ENCODE peak calls at places on chromosomes 16 and 17, in seven cellular contexts. G is mesenchymal stem cell; F is CD4-positive, alpha-beta memory T cell; I is breast epithelium; S is fibroblast of lung; N is mammary epithelial cell; X is upper lobe of left lung. E is an unnamed sample.

GRCh38 chr16:52953215-52953614 is 99.5 kb downstream of the CHD9NB start:
- DNase-seq in G (no peak), F (no peak), I (no peak), S (no peak), N (no peak), X (no peak), E (no peak)

GRCh38 chr17:36937001-36937960 is at the start of gene LHX1:
- DNase-seq in G (no peak), F (no peak), I (no peak), S (no peak), N (no peak), X (no peak), E (peak; percentile 49)

GRCh38 chr17:76715462-76715830 is 4.7 kb upstream of the MXRA7 start:
- DNase-seq in G (no peak), F (no peak), I (no peak), S (no peak), N (no peak), X (no peak), E (no peak)

GRCh38 chr16:17369441-17369951 is 101.3 kb downstream of the XYLT1 start:
- DNase-seq in G (no peak), F (peak; percentile 89), I (peak; percentile 43), S (no peak), N (no peak), X (peak; percentile 81), E (no peak)

GRCh38 chr16:29714972-29715371 is 30.8 kb downstream of the C16orf54 start:
- DNase-seq in G (no peak), F (no peak), I (no peak), S (no peak), N (no peak), X (no peak), E (no peak)

GRCh38 chr17:50956750-50957523 is 90.8 kb upstream of the TOB1 start:
- DNase-seq in G (peak; percentile 73), F (peak; percentile 64), I (no peak), S (peak; percentile 48), N (peak; percentile 39), X (peak; percentile 73), E (peak; percentile 65)

GRCh38 chr17:64005734-64006167 is 7.6 kb downstream of the PRR29 start:
- DNase-seq in G (no peak), F (no peak), I (no peak), S (no peak), N (no peak), X (peak; percentile 72), E (peak; percentile 69)

GRCh38 chr17:78903101-78903779 is at the start of gene CEP295NL:
- DNase-seq in G (peak; percentile 55), F (no peak), I (no peak), S (peak; percentile 54), N (no peak), X (no peak), E (peak; percentile 81)

GRCh38 chr17:76689859-76690258 is 20.9 kb downstream of the MXRA7 start:
- DNase-seq in G (no peak), F (no peak), I (no peak), S (no peak), N (no peak), X (no peak), E (no peak)

GRCh38 chr16:50977064-50977621 is 173.9 kb downstream of the SALL1 start:
- DNase-seq in G (no peak), F (no peak), I (no peak), S (no peak), N (no peak), X (no peak), E (no peak)

GRCh38 chr17:41559548-41559947 is 12.3 kb downstream of the KRT9 start:
- DNase-seq in G (peak; percentile 39), F (no peak), I (no peak), S (peak; percentile 42), N (peak; percentile 69), X (no peak), E (no peak)

DNA sequence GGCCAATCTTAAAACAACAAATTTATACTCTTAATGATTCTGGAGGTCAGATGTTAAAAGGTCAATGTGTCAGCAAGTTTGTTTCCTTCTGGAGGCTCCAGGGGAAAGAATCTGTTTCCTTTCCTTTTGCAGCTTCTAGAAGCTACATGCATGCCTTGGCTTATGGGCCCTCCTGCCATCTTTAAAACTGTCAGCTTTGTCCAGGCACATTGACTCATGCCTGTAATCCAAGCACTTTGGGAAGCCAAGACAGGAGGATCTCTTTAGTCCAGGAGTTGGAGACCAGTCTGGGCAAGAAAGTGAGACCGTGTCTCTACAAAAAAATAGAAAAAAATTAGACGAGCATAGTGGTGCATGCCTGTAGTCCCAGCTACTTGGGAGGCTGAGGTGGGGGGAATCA is 58.4 kb downstream of the NOS2 start:
- DNase-seq in G (no peak), F (no peak), I (no peak), S (no peak), N (no peak), X (no peak), E (no peak)
- H3K9me3 ChIP-seq in G (no peaks in the 10 kb centered on the region), F (no peaks in the 10 kb centered on the region), I (no peaks in the 10 kb centered on the region), S (no peaks in the 10 kb centered on the region), N (no peaks in the 10 kb centered on the region), X (no peaks in the 10 kb centered on the region), E (no peaks in the 10 kb centered on the region)

GRCh38 chr17:22454070-22454999 is 762.0 kb downstream of the KCNJ18 start:
- DNase-seq in G (no peak), F (no peak), I (no peak), S (no peak), N (no peak), X (no peak), E (no peak)
- H3K9me3 ChIP-seq in G (no peaks in the 10 kb centered on the region), F (no peaks in the 10 kb centered on the region), I (peaks cover 14% of the 10 kb centered on the region), S (no peaks in the 10 kb centered on the region), N (peaks cover 14% of the 10 kb centered on the region), X (peaks cover 4% of the 10 kb centered on the region), E (no peaks in the 10 kb centered on the region)

DNA sequence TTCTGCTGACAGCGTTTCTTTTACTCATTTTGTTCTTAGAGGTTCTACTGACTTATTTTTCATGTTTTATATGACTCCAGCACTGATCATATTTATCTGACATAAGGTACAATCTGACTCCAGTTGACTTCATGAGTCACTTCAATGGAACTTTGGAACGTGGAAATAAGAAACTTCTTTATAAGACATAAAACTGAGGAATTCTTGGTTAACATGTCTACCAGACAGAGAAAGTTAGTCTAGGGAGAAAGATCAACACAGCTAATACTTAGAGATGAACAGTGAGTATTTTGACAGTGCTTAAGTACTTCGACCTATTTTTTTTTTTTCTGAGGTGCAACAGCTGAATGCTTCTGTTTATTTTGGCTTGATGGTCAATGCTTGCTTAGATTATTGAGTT is 679.5 kb downstream of the KCNJ2 start:
- DNase-seq in G (no peak), F (no peak), I (no peak), S (peak; percentile 85), N (no peak), X (no peak), E (no peak)
- H3K9me3 ChIP-seq in G (no peaks in the 10 kb centered on the region), F (no peaks in the 10 kb centered on the region), I (no peaks in the 10 kb centered on the region), S (no peaks in the 10 kb centered on the region), N (no peaks in the 10 kb centered on the region), X (no peaks in the 10 kb centered on the region), E (no peaks in the 10 kb centered on the region)

GRCh38 chr16:54121084-54121483 is 165.5 kb downstream of the IRX3 start:
- DNase-seq in G (no peak), F (no peak), I (no peak), S (no peak), N (no peak), X (no peak), E (no peak)
- H3K9me3 ChIP-seq in G (no peaks in the 10 kb centered on the region), F (no peaks in the 10 kb centered on the region), I (no peaks in the 10 kb centered on the region), S (no peaks in the 10 kb centered on the region), N (no peaks in the 10 kb centered on the region), X (no peaks in the 10 kb centered on the region), E (no peaks in the 10 kb centered on the region)

GRCh38 chr16:88284626-88285513 is 97.9 kb upstream of the ZNF469 start:
- DNase-seq in G (no peak), F (no peak), I (no peak), S (no peak), N (no peak), X (no peak), E (no peak)
- H3K9me3 ChIP-seq in G (peaks cover 20% of the 10 kb centered on the region), F (peaks cover 6% of the 10 kb centered on the region), I (peaks cover 23% of the 10 kb centered on the region), S (no peaks in the 10 kb centered on the region), N (peaks cover 17% of the 10 kb centered on the region), X (peaks cover 17% of the 10 kb centered on the region), E (peaks cover 4% of the 10 kb centered on the region)

GRCh38 chr16:79274197-79274596 is 326.3 kb downstream of the MAF start:
- DNase-seq in G (no peak), F (no peak), I (no peak), S (no peak), N (no peak), X (no peak), E (no peak)

GRCh38 chr16:79270011-79270410 is 330.5 kb downstream of the MAF start:
- DNase-seq in G (no peak), F (no peak), I (no peak), S (no peak), N (no peak), X (no peak), E (no peak)

GRCh38 chr16:79271583-79271982 is 329.0 kb downstream of the MAF start:
- DNase-seq in G (no peak), F (no peak), I (no peak), S (no peak), N (no peak), X (no peak), E (no peak)

GRCh38 chr16:79269211-79269863 is 331.2 kb downstream of the MAF start:
- DNase-seq in G (no peak), F (peak; percentile 74), I (no peak), S (no peak), N (no peak), X (no peak), E (no peak)

DNA sequence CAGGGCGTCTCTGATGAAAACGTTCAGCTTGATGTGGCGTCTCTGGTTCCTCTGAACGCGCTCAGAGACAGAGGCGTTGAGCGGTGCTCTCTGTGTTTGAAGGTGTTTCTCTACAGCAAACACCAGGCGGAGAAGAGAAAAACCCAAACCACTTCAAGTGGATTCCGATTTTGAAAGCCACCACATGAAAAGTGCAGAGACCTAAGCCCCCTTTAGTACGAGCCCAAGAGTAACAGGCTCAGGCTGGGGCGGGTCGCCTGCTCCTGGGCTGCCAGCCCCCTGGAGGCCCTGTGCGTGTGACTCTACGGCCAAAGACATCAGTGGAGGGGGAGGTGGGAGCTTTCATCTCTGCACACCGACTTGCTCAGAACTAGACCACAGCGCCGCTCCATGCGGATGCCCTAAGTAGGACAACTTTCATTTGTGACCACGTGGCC is 328.4 kb downstream of the MAF start:
- DNase-seq in G (no peak), F (peak; percentile 75), I (no peak), S (no peak), N (no peak), X (no peak), E (no peak)
- H3K9me3 ChIP-seq in G (no peaks in the 10 kb centered on the region), F (no peaks in the 10 kb centered on the region), I (no peaks in the 10 kb centered on the region), S (no peaks in the 10 kb centered on the region), N (no peaks in the 10 kb centered on the region), X (no peaks in the 10 kb centered on the region), E (no peaks in the 10 kb centered on the region)

GRCh38 chr16:35792516-35793285 is 2333.3 kb downstream of the TP53TG3F start:
- DNase-seq in G (no peak), F (no peak), I (no peak), S (no peak), N (no peak), X (no peak), E (no peak)

DNA sequence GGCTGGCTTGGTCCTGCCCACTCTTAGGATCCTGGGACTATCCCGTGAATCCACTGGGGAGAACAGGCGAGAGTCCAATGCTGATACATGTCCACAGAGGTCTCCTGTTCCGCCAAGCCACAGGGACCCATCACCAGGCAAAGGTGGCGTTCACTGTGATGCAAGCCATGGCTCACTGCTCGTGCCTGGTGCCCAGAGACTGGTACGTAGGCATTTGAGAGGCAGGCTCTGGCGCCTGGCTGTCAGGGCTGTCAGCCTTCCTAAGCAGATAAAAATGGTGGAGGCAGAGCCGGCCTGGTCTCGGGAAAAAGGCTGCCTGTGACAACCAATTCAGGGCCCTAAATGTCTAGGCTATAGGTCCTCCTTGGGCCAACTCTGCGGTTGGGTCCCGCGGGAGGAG is 2329.0 kb downstream of the TP53TG3F start:
- DNase-seq in G (no peak), F (no peak), I (no peak), S (no peak), N (no peak), X (no peak), E (no peak)
- H3K9me3 ChIP-seq in G (peaks cover 44% of the 10 kb centered on the region), F (peaks cover 7% of the 10 kb centered on the region), I (peaks cover 8% of the 10 kb centered on the region), S (no peaks in the 10 kb centered on the region), N (peaks cover 63% of the 10 kb centered on the region), X (no peaks in the 10 kb centered on the region), E (no peaks in the 10 kb centered on the region)